ENCODE peak calls at places on chromosomes 6 and 20, in seven cellular contexts. Y, P, D, W, O, G and H are unnamed samples.
A peak's percentile ranks its signal among the peaks of the same experiment; 100 is the strongest.

GRCh38 chr6:27795697-27796494 is 116.3 kb downstream of the OR2B2 start:
- DNase-seq in Y (peak; percentile 88), P (peak; percentile 84), D (peak; percentile 79), W (peak; percentile 94), O (peak; percentile 96), G (peak; percentile 99), H (peak; percentile 53)

GRCh38 chr20:61927193-61927825 is 138.4 kb downstream of the TAF4 start:
- DNase-seq in Y (no peak), P (no peak), D (no peak), W (no peak), O (no peak), G (no peak), H (no peak)

GRCh38 chr6:129502261-129502660 is 207.7 kb downstream of the ARHGAP18 start:
- DNase-seq in Y (no peak), P (no peak), D (no peak), W (no peak), O (no peak), G (no peak), H (no peak)

GRCh38 chr6:106609699-106610098 is 19.6 kb downstream of the RTN4IP1 start:
- DNase-seq in Y (peak; percentile 82), P (peak; percentile 32), D (peak; percentile 32), W (peak; percentile 50), O (peak; percentile 67), G (peak; percentile 44), H (peak; percentile 39)

GRCh38 chr20:2465100-2465499 is 5.5 kb downstream of the SNRPB start:
- DNase-seq in Y (no peak), P (no peak), D (no peak), W (no peak), O (no peak), G (no peak), H (no peak)

GRCh38 chr20:46004813-46005505 is 3.7 kb upstream of the MMP9 start:
- DNase-seq in Y (peak; percentile 68), P (no peak), D (no peak), W (no peak), O (peak; percentile 89), G (peak; percentile 77), H (no peak)

GRCh38 chr6:10248378-10248843 is 166.5 kb downstream of the TFAP2A start:
- DNase-seq in Y (no peak), P (peak; percentile 63), D (no peak), W (no peak), O (peak; percentile 49), G (peak; percentile 71), H (no peak)

GRCh38 chr20:24776755-24777271 is 172.3 kb upstream of the CST7 start:
- DNase-seq in Y (no peak), P (no peak), D (no peak), W (no peak), O (no peak), G (no peak), H (no peak)

GRCh38 chr6:98846021-98846380 is 11.6 kb downstream of the POU3F2 start:
- DNase-seq in Y (no peak), P (no peak), D (no peak), W (no peak), O (no peak), G (no peak), H (no peak)

GRCh38 chr20:50995506-50995905 is 27.4 kb downstream of the KCNG1 start:
- DNase-seq in Y (no peak), P (peak; percentile 56), D (no peak), W (no peak), O (no peak), G (no peak), H (no peak)

DNA sequence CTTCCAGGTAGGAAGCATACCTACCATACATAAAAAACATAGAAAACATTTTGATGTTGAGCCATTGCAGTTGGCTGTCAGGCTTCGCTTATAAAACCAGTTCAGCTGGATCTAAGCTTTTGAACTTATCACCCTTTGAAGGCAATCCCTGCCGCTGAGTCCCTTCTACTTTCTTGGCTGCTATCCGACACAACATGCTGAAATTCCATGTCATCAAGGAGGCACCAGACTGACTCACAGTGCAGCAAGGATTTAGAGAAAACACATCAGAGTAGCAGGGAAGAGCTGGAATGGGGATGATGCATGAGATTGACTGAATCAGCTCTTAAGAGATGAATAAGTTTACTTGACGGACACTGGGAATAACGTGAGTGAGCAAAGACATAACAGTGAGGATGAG is 135.0 kb upstream of the MAN1A1 start:
- DNase-seq in Y (no peak), P (peak; percentile 97), D (peak; percentile 5), W (peak; percentile 62), O (no peak), G (peak; percentile 94), H (no peak)
- TF ChIP-seq EZH2phosphoT487 in Y (no peak), P (no peak), D (no peak), W (no peak), O (no peak), G (no peak), H (no peak)

GRCh38 chr6:14070457-14070856 is 47.1 kb upstream of the CD83 start:
- DNase-seq in Y (no peak), P (no peak), D (no peak), W (no peak), O (no peak), G (no peak), H (no peak)

GRCh38 chr6:14068623-14069022 is 48.9 kb upstream of the CD83 start:
- DNase-seq in Y (no peak), P (no peak), D (no peak), W (no peak), O (no peak), G (no peak), H (no peak)

GRCh38 chr6:14068133-14068532 is 49.4 kb upstream of the CD83 start:
- DNase-seq in Y (no peak), P (peak; percentile 86), D (no peak), W (no peak), O (no peak), G (peak; percentile 96), H (no peak)

GRCh38 chr6:14074723-14075503 is 42.7 kb upstream of the CD83 start:
- DNase-seq in Y (peak; percentile 64), P (peak; percentile 59), D (no peak), W (peak; percentile 44), O (no peak), G (peak; percentile 37), H (peak; percentile 19)

DNA sequence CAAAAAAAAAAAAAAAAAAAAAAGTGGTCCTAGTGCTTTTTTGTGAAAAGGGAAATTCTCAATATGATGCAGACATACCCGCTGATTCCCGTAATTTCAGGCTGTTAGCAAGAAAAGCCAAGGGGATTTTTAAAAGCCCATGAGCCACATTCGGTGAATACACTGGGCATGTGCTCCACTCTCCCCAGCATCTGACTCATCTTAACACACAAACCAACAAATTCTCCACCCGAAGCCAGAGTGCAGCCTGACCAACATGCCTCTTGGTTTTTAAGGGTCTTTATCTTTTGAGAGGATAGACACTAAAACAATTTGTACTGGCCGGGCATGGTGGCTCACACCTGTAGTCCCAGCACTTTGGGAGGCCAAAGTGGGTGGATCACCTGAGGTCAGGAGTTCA is 45.5 kb upstream of the CD83 start:
- DNase-seq in Y (no peak), P (peak; percentile 68), D (no peak), W (no peak), O (no peak), G (peak; percentile 25), H (no peak)
- TF ChIP-seq EZH2phosphoT487 in Y (no peak), P (no peak), D (no peak), W (no peak), O (no peak), G (no peak), H (no peak)

GRCh38 chr20:59646487-59646886 is 42.1 kb downstream of the PHACTR3 start:
- DNase-seq in Y (no peak), P (no peak), D (no peak), W (no peak), O (no peak), G (no peak), H (no peak)

GRCh38 chr20:59645316-59645715 is 41.0 kb downstream of the PHACTR3 start:
- DNase-seq in Y (no peak), P (no peak), D (no peak), W (no peak), O (no peak), G (no peak), H (no peak)

GRCh38 chr20:59645761-59646171 is 41.4 kb downstream of the PHACTR3 start:
- DNase-seq in Y (no peak), P (peak; percentile 7), D (no peak), W (no peak), O (no peak), G (peak; percentile 8), H (no peak)

GRCh38 chr20:59648720-59649119 is 44.4 kb downstream of the PHACTR3 start:
- DNase-seq in Y (no peak), P (no peak), D (no peak), W (no peak), O (no peak), G (no peak), H (no peak)

GRCh38 chr20:59647271-59647670 is 42.9 kb downstream of the PHACTR3 start:
- DNase-seq in Y (no peak), P (no peak), D (no peak), W (no peak), O (no peak), G (no peak), H (no peak)
- TF ChIP-seq EZH2phosphoT487 in Y (no peak), P (no peak), D (no peak), W (no peak), O (no peak), G (no peak), H (no peak)

GRCh38 chr20:63006611-63007471 is at the start of gene BHLHE23:
- DNase-seq in Y (no peak), P (no peak), D (peak; percentile 88), W (peak; percentile 35), O (peak; percentile 85), G (no peak), H (no peak)
- TF ChIP-seq EZH2phosphoT487 in Y (no peak), P (peak; percentile 53), D (peak; percentile 91), W (no peak), O (no peak), G (no peak), H (no peak)

DNA sequence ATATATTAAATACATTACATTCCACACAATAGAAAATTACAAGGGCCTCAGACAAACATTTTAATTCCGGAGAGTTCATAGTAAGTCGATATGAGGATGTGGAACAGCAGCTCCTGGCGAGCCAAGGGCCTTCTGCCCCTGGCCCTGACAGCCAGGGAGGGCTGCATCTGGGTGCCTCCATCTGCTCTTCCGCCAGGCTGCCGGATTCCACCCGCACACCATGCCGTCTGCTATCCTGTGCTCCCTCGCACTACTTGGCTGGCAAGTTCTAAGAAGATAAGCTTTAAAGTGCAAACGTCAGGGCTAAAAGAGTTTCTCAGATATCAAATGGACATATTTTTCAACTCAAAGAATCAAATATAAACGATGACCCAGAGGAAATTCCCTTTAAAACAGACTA is 656.3 kb upstream of the NOX3 start:
- DNase-seq in Y (no peak), P (no peak), D (no peak), W (no peak), O (no peak), G (no peak), H (no peak)
- TF ChIP-seq EZH2phosphoT487 in Y (no peak), P (no peak), D (no peak), W (no peak), O (no peak), G (no peak), H (no peak)